ENCODE peak calls at places on chromosomes 16 and 17, in four cellular contexts. C, V, U and P are unnamed samples.

GRCh38 chr17:21202512-21202911 is 11.4 kb downstream of the TMEM11 start:
- DNase-seq in C (no peak), V (no peak), U (no peak), P (no peak)

GRCh38 chr17:75397217-75397616 is 8.3 kb downstream of the GRB2 start:
- DNase-seq in C (no peak), V (no peak), U (no peak), P (no peak)

GRCh38 chr16:86975445-86975844 is 341.7 kb downstream of the C16orf95 start:
- DNase-seq in C (no peak), V (peak; percentile 19), U (no peak), P (peak; percentile 25)

GRCh38 chr17:27609606-27610303 is 21.2 kb upstream of the LGALS9 start:
- DNase-seq in C (peak; percentile 25), V (no peak), U (peak; percentile 35), P (peak; percentile 82)

GRCh38 chr16:53912155-53912554 is 208.2 kb downstream of the FTO start:
- DNase-seq in C (no peak), V (no peak), U (no peak), P (no peak)

GRCh38 chr16:23424292-23424958 is 28.6 kb downstream of the COG7 start:
- DNase-seq in C (no peak), V (no peak), U (peak; percentile 20), P (peak; percentile 82)

GRCh38 chr17:71200597-71200996 is 920.2 kb upstream of the SOX9 start:
- DNase-seq in C (no peak), V (no peak), U (no peak), P (no peak)

GRCh38 chr16:89863741-89864391 is 9.5 kb upstream of the TCF25 start:
- DNase-seq in C (no peak), V (no peak), U (no peak), P (no peak)

GRCh38 chr16:68005786-68006286 is 6.6 kb upstream of the DPEP2 start:
- DNase-seq in C (peak; percentile 56), V (no peak), U (no peak), P (no peak)

GRCh38 chr17:65183736-65184135 is 46.6 kb downstream of the RGS9 start:
- DNase-seq in C (peak; percentile 60), V (no peak), U (no peak), P (no peak)

DNA sequence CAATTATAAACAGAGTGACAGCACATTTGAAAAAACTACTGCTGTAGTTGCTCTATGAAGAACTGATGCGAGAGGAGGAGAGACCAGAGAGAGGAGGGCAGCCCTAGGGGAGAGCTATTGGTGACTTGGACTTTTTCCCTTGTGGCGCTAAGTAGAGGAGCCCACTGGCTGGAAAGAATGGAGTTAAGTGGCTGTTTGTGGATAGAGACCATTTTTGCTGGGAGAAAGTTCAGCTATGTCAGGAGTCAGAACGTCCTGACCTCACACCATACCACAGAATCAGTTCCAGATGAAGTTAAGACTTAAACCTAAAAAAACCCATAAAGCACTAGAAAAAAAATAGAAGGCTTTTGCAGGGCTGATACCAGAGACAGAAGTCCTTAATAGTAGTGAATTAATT is 2.0 kb downstream of the POLR2A start:
- DNase-seq in C (no peak), V (no peak), U (no peak), P (no peak)
- H3K4me3 ChIP-seq in C (peak overlapping the region; percentile 88), V (peak overlapping the region; percentile 85), U (no peak overlapping the region), P (peak overlapping the region; percentile 73)

DNA sequence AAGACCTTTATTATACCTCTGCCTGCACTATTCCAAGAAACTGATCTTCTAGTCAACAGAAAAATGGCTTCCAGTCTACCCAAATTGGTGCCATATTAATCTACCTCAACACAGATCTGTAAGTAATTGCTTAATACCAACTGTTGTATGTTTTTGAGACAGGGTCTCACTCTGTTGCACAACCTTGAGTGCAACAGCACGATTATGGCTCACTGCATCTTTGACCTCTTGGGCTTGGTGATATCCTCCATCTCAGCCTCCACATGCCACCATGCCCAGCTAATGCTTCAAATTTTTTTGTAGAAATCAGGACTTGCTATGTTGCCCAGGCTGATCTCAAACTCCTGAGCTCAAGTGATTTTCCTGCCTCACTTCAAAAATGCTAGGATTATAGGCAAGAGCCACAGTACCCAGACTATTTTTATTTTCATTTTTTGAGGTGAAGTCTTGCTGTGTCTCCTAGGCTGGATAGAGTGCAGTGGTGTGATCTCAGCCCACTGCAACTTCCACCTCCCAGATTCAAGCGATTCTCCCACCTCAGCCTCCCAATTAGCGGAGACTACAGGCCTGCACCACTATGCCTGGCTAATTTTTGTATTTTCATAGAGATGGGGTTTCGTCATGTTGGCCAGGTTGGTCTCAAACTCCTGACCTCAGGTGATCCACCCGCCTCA is 14.4 kb downstream of the NUFIP2 start:
- DNase-seq in C (no peak), V (no peak), U (no peak), P (no peak)
- H3K9me3 ChIP-seq in C (peaks cover 3% of the 10 kb centered on the region), V (no peaks in the 10 kb centered on the region), U (no peaks in the 10 kb centered on the region), P (no peaks in the 10 kb centered on the region)

GRCh38 chr16:27460663-27461482 is 58.9 kb downstream of the IL21R start:
- DNase-seq in C (peak; percentile 18), V (peak; percentile 83), U (no peak), P (peak; percentile 58)

GRCh38 chr16:27455700-27456099 is 53.7 kb downstream of the IL21R start:
- DNase-seq in C (no peak), V (peak; percentile 30), U (no peak), P (peak; percentile 48)

GRCh38 chr16:27460213-27460612 is 58.2 kb downstream of the IL21R start:
- DNase-seq in C (no peak), V (peak; percentile 52), U (no peak), P (peak; percentile 75)

GRCh38 chr16:27458987-27459688 is 57.2 kb downstream of the IL21R start:
- DNase-seq in C (no peak), V (no peak), U (no peak), P (peak; percentile 18)

DNA sequence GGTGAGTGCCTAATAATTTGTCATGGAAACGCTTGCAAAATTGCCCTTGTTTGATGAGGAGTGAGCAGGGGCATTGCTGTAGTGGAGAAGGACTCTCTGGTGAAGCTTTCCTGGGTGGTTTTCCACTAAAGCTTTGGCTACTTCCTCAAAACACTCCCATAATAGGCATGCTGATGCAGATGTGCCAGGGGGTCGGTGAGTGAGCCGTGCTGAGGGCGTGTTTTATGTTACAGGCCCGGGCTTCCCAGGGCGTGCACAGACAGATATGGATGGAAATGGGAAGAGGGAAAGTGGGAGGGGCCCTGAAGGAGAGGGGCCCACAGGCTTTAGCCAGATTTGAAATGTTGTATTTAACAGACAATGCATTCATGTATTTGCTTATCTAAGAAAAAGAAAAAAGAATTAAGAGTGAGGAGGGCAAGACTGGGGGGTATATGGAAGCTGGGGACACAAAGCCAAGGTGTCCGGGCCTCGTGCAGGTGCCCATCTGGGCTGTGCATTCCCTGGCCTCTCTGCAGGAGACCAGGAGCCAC is 56.3 kb downstream of the IL21R start:
- DNase-seq in C (no peak), V (peak; percentile 28), U (no peak), P (peak; percentile 56)
- H3K4me3 ChIP-seq in C (no peak overlapping the region), V (no peak overlapping the region), U (no peak overlapping the region), P (no peak overlapping the region)

GRCh38 chr17:34306466-34306865 is 12.8 kb upstream of the CCL8 start:
- DNase-seq in C (no peak), V (no peak), U (peak; percentile 12), P (no peak)
- H3K9me3 ChIP-seq in C (no peaks in the 10 kb centered on the region), V (no peaks in the 10 kb centered on the region), U (no peaks in the 10 kb centered on the region), P (no peaks in the 10 kb centered on the region)

DNA sequence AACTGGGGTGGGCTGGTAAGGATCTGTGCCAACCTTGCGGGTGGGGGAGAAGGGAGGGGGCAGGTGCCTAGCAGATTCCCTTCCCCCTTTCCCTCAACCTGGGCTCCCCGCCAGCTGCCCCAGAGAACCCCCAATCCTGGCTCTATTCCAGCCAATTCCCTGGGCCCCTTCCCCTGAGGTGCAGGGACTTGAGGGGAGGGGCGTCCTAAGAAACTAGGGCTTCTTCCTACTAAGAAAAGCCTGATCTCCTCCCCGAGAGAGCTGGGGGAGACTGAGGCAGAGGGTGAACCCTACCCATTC is 1.6 kb downstream of the FAM171A2 start:
- DNase-seq in C (no peak), V (no peak), U (no peak), P (no peak)
- H3K4me3 ChIP-seq in C (no peak overlapping the region), V (no peak overlapping the region), U (no peak overlapping the region), P (no peak overlapping the region)

GRCh38 chr17:52762147-52762793 is 603.8 kb upstream of the CA10 start:
- DNase-seq in C (no peak), V (no peak), U (no peak), P (no peak)

GRCh38 chr17:52759864-52760263 is 601.4 kb upstream of the CA10 start:
- DNase-seq in C (no peak), V (no peak), U (no peak), P (no peak)

GRCh38 chr17:52758481-52758880 is 600.0 kb upstream of the CA10 start:
- DNase-seq in C (no peak), V (no peak), U (no peak), P (no peak)

GRCh38 chr17:52762794-52763167 is 604.3 kb upstream of the CA10 start:
- DNase-seq in C (no peak), V (no peak), U (no peak), P (no peak)
- H3K9me3 ChIP-seq in C (peaks cover 6% of the 10 kb centered on the region), V (peaks cover 5% of the 10 kb centered on the region), U (no peaks in the 10 kb centered on the region), P (no peaks in the 10 kb centered on the region)

GRCh38 chr17:49229805-49230600 is 584 bp downstream of the PHOSPHO1 start:
- DNase-seq in C (no peak), V (peak; percentile 73), U (no peak), P (peak; percentile 78)

GRCh38 chr17:49230636-49231562 is at the start of gene PHOSPHO1:
- DNase-seq in C (peak; percentile 76), V (peak; percentile 91), U (peak; percentile 72), P (peak; percentile 94)

GRCh38 chr17:49227436-49228261 is 2.9 kb downstream of the PHOSPHO1 start:
- DNase-seq in C (peak; percentile 69), V (peak; percentile 87), U (peak; percentile 82), P (no peak)

GRCh38 chr17:49231563-49231894 is 942 bp upstream of the PHOSPHO1 start:
- DNase-seq in C (no peak), V (no peak), U (no peak), P (no peak)

DNA sequence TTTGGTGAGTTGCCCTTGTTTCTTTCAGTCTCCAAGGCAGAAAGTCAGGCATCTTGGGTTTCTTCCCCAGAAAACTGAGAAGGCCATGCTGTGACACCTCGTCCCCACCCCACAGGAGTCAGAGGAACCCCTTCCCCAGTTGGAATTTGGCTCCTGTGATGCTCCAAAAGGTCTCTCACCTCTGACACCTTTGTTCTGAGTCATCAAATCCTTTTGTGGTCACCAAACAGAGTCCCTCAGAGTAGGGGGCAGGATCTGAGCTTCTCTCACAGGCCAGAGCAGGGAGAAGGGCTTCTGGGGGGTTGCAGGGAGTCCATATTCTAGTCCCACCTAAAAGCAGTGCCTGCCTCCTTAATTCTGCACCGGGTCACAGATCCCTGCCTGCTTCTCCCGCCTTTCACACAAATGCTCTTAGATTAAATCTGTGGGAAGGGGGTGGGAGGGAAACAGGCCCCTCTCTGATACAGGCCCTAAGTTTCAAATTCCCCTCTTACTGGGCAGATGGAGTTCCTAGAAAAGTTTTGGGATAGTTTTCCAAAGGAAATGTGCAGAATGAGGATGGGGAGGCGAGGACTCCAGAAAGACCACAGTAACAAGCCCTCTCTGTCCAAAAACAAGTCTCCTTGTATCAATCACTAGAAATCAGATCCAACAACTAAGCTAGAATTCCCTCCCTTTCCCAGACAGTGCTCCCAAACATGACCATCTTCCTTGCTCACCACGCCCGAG is 1.3 kb downstream of the PHOSPHO1 start:
- DNase-seq in C (no peak), V (no peak), U (no peak), P (no peak)
- H3K4me3 ChIP-seq in C (no peak overlapping the region), V (peak overlapping the region; percentile 68), U (no peak overlapping the region), P (no peak overlapping the region)